ENCODE peak calls at places on chromosomes 11 and 22, in five cellular contexts. N is kidney epithelial cell; U is uterus; J is bronchial epithelial cell; V is CD4-positive, alpha-beta memory T cell. Q is an unnamed sample.

GRCh38 chr22:22460635-22461034 is 47.9 kb downstream of the ZNF280B start:
- DNase-seq in N (no peak), U (no peak), J (no peak), V (peak; percentile 5), Q (no peak)

GRCh38 chr11:130674686-130675085 is 226.2 kb downstream of the ADAMTS15 start:
- DNase-seq in N (no peak), U (no peak), J (no peak), V (no peak), Q (no peak)

GRCh38 chr11:74749127-74749964 is 697 bp downstream of the RNF169 start:
- DNase-seq in N (no peak), U (peak; percentile 46), J (peak; percentile 60), V (peak; percentile 48), Q (no peak)

GRCh38 chr11:76783901-76784813 is 1.0 kb downstream of the TSKU start:
- DNase-seq in N (no peak), U (peak; percentile 85), J (peak; percentile 71), V (no peak), Q (no peak)

GRCh38 chr11:132858203-132858602 is 674.1 kb downstream of the OPCML start:
- DNase-seq in N (no peak), U (no peak), J (peak; percentile 46), V (no peak), Q (no peak)

GRCh38 chr22:11626422-11626773 is 3901.6 kb upstream of the OR11H1 start:
- DNase-seq in N (no peak), U (no peak), J (no peak), V (no peak), Q (no peak)

GRCh38 chr11:19829109-19829790 is 116.6 kb downstream of the NAV2 start:
- DNase-seq in N (no peak), U (no peak), J (peak; percentile 76), V (no peak), Q (no peak)

GRCh38 chr11:95338430-95338991 is 107.5 kb upstream of the SESN3 start:
- DNase-seq in N (no peak), U (peak; percentile 88), J (no peak), V (no peak), Q (peak; percentile 53)

GRCh38 chr11:120527111-120527748 is 15.7 kb downstream of the GRIK4 start:
- DNase-seq in N (no peak), U (peak; percentile 29), J (no peak), V (no peak), Q (no peak)

GRCh38 chr11:116498161-116498560 is 274.6 kb downstream of the BUD13 start:
- DNase-seq in N (no peak), U (no peak), J (no peak), V (no peak), Q (no peak)

GRCh38 chr22:35661377-35661937 is 13.2 kb downstream of the APOL6 start:
- DNase-seq in N (no peak), U (no peak), J (peak; percentile 43), V (no peak), Q (no peak)

GRCh38 chr11:65274734-65275682 is 13.2 kb downstream of the POLA2 start:
- DNase-seq in N (peak; percentile 67), U (peak; percentile 83), J (peak; percentile 86), V (peak; percentile 32), Q (peak; percentile 94)

GRCh38 chr11:32426819-32427615 is 8.3 kb downstream of the WT1 start:
- DNase-seq in N (no peak), U (peak; percentile 85), J (no peak), V (peak; percentile 36), Q (no peak)

GRCh38 chr11:70326843-70327242 is 56.4 kb downstream of the PPFIA1 start:
- DNase-seq in N (no peak), U (no peak), J (no peak), V (no peak), Q (no peak)
- H3K36me3 ChIP-seq in N (no peaks in the 10 kb centered on the region), U (no peaks in the 10 kb centered on the region), J (peaks cover 10% of the 10 kb centered on the region), V (peaks cover 49% of the 10 kb centered on the region), Q (peaks cover 61% of the 10 kb centered on the region)

GRCh38 chr11:6610591-6610990 is 1.4 kb downstream of the TAF10 start:
- DNase-seq in N (no peak), U (no peak), J (no peak), V (no peak), Q (no peak)
- H3K36me3 ChIP-seq in N (peaks cover 6% of the 10 kb centered on the region), U (no peaks in the 10 kb centered on the region), J (peaks cover 24% of the 10 kb centered on the region), V (peaks cover 45% of the 10 kb centered on the region), Q (peaks cover 32% of the 10 kb centered on the region)

DNA sequence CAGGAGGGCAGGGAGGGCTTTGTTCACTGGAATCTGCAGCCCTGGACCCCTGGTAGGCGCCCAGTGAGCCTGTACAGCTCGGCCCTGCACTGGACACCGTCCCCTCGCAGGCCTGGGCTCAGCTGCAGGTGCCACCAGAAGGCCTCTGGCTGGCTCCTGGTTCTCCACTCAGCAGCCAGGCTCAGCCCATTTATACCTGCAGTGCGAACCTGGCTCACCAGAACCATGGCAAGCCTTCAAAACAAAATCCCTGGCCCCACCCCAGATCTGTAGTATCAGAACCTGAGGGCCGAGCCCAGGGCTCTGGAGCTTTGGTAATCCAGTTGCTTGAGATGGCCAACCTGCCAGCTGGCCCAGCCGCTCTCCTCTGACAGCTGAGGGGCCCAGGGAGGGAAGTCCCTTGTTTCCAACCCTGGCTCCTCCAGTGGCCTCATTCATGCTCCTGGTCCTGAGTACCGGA is 870 bp upstream of the FREY1 start:
- DNase-seq in N (no peak), U (peak; percentile 47), J (no peak), V (no peak), Q (no peak)
- H3K36me3 ChIP-seq in N (no peaks in the 10 kb centered on the region), U (no peaks in the 10 kb centered on the region), J (peaks cover 13% of the 10 kb centered on the region), V (peaks cover 20% of the 10 kb centered on the region), Q (no peaks in the 10 kb centered on the region)

GRCh38 chr22:20533095-20533878 is 25.9 kb downstream of the MED15 start:
- DNase-seq in N (no peak), U (no peak), J (peak; percentile 31), V (no peak), Q (no peak)
- H3K36me3 ChIP-seq in N (peaks cover 2% of the 10 kb centered on the region), U (no peaks in the 10 kb centered on the region), J (peaks cover 28% of the 10 kb centered on the region), V (peaks cover 55% of the 10 kb centered on the region), Q (peaks cover 4% of the 10 kb centered on the region)

GRCh38 chr11:61840371-61840770 is 12.3 kb downstream of the FADS2 start:
- DNase-seq in N (no peak), U (no peak), J (no peak), V (no peak), Q (no peak)

GRCh38 chr11:61841636-61842332 is 13.7 kb downstream of the FADS2 start:
- DNase-seq in N (no peak), U (no peak), J (no peak), V (no peak), Q (no peak)

GRCh38 chr11:61838921-61839320 is 10.8 kb downstream of the FADS2 start:
- DNase-seq in N (no peak), U (no peak), J (no peak), V (no peak), Q (no peak)

GRCh38 chr11:61838501-61838900 is 10.4 kb downstream of the FADS2 start:
- DNase-seq in N (no peak), U (no peak), J (no peak), V (no peak), Q (no peak)

DNA sequence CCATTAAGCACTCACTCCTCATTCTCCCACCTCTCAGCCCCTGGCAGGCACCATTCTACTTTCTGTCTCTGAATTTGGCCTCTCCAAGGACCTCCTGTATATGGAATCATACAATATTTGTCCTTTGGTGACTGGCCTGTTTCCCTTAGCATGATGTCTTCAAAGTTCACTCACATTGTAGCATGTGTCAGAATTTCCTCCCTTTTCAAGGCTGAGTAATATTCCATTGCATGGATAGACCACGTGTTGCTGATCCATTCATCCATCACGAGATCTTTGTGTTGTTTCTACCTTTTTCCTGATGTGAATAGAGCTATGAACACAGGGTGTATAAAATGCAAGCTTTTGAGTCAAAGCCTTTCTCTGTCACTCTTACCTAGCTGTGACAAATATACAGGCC is 11.6 kb downstream of the FADS2 start:
- DNase-seq in N (no peak), U (no peak), J (no peak), V (no peak), Q (no peak)
- H3K36me3 ChIP-seq in N (peaks cover 10% of the 10 kb centered on the region), U (no peaks in the 10 kb centered on the region), J (peaks cover 25% of the 10 kb centered on the region), V (peaks cover 3% of the 10 kb centered on the region), Q (no peaks in the 10 kb centered on the region)

GRCh38 chr22:41636467-41636866 is 15.4 kb downstream of the XRCC6 start:
- DNase-seq in N (no peak), U (no peak), J (peak; percentile 52), V (no peak), Q (no peak)
- H3K36me3 ChIP-seq in N (peaks cover 2% of the 10 kb centered on the region), U (no peaks in the 10 kb centered on the region), J (peaks cover 16% of the 10 kb centered on the region), V (peaks cover 55% of the 10 kb centered on the region), Q (peaks cover 100% of the 10 kb centered on the region)

DNA sequence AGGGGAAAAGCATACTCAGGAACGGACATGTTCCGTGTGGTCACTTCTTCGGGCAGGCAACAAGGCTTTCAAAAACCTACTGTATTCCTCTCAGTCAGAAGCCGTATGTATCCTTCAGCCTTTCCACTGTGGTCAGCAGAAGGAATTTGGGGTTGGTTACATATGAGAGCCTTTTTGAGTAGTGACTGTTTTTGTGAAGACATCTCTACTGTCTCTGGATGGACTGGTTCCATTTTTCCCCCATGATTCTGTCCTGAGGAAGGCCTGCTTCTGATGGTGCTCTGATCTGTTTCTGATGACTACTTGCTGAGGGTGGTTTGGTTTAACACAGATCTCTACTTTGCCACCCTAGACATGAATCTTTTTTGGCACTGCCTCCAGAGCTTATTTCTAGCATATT is 63.7 kb upstream of the HORMAD2 start:
- DNase-seq in N (no peak), U (no peak), J (no peak), V (no peak), Q (no peak)
- H3K36me3 ChIP-seq in N (peaks cover 2% of the 10 kb centered on the region), U (no peaks in the 10 kb centered on the region), J (peaks cover 28% of the 10 kb centered on the region), V (peaks cover 83% of the 10 kb centered on the region), Q (peaks cover 3% of the 10 kb centered on the region)

DNA sequence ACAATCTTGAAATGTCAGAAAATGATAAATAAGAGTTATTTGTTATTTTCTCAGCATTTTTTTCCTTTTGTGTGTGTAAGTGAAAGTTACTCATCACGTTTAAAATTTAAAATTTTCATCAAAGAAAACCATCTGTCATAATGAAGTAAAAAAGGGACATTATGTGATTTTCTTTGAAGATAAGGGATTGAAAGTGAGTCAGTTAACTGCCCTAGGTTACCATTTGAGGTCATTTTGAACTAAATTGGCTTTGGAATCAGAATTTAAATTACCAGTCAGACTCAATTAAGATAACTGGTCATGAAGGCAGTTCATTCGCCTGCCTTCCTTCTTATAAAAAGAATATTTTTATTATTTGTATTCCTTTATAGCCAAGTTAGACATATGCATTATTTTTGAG is 14.3 kb downstream of the NCAM1 start:
- DNase-seq in N (no peak), U (no peak), J (no peak), V (no peak), Q (no peak)
- H3K36me3 ChIP-seq in N (no peaks in the 10 kb centered on the region), U (no peaks in the 10 kb centered on the region), J (no peaks in the 10 kb centered on the region), V (no peaks in the 10 kb centered on the region), Q (no peaks in the 10 kb centered on the region)

GRCh38 chr11:47242596-47243192 is 5.9 kb downstream of the ACP2 start:
- DNase-seq in N (no peak), U (no peak), J (no peak), V (no peak), Q (no peak)

GRCh38 chr11:47244664-47245350 is 3.8 kb downstream of the ACP2 start:
- DNase-seq in N (no peak), U (no peak), J (no peak), V (no peak), Q (no peak)

GRCh38 chr11:47243454-47243853 is 5.2 kb downstream of the ACP2 start:
- DNase-seq in N (no peak), U (no peak), J (peak; percentile 73), V (no peak), Q (no peak)

GRCh38 chr11:47239889-47240288 is 8.7 kb downstream of the ACP2 start:
- DNase-seq in N (no peak), U (no peak), J (no peak), V (no peak), Q (no peak)

GRCh38 chr11:47241740-47242400 is 6.7 kb downstream of the ACP2 start:
- DNase-seq in N (no peak), U (no peak), J (peak; percentile 76), V (no peak), Q (no peak)
- H3K36me3 ChIP-seq in N (peaks cover 6% of the 10 kb centered on the region), U (no peaks in the 10 kb centered on the region), J (peaks cover 28% of the 10 kb centered on the region), V (peaks cover 57% of the 10 kb centered on the region), Q (no peaks in the 10 kb centered on the region)